ENCODE peak calls at places on chromosomes 5 and 9, in five cellular contexts. One of them, this sample, is unnamed.

GRCh38 chr5:83294246-83294645 is 177.3 kb upstream of the VCAN start:
- DNase-seq in astrocyte of the spinal cord: no peak
- DNase-seq in upper lobe of right lung: no peak
- DNase-seq in hypothalamus: no peak
- DNase-seq in GM12891: no peak
- DNase-seq in this sample: no peak

GRCh38 chr9:76687861-76688374 is 76.3 kb upstream of the PCA3 start:
- DNase-seq in astrocyte of the spinal cord: peak
- DNase-seq in upper lobe of right lung: no peak
- DNase-seq in hypothalamus: no peak
- DNase-seq in GM12891: no peak
- DNase-seq in this sample: no peak

GRCh38 chr5:57366744-57367143 is 115.9 kb downstream of the ACTBL2 start:
- DNase-seq in astrocyte of the spinal cord: no peak
- DNase-seq in upper lobe of right lung: no peak
- DNase-seq in hypothalamus: no peak
- DNase-seq in GM12891: no peak
- DNase-seq in this sample: no peak

GRCh38 chr5:74641014-74641777 is 668 bp upstream of the ENC1 start:
- DNase-seq in astrocyte of the spinal cord: peak
- DNase-seq in upper lobe of right lung: peak
- DNase-seq in hypothalamus: peak
- DNase-seq in GM12891: no peak
- DNase-seq in this sample: peak

GRCh38 chr9:81562221-81563019 is 126.9 kb downstream of the TLE1 start:
- DNase-seq in astrocyte of the spinal cord: peak
- DNase-seq in upper lobe of right lung: no peak
- DNase-seq in hypothalamus: no peak
- DNase-seq in GM12891: no peak
- DNase-seq in this sample: no peak

GRCh38 chr5:33470544-33470943 is 29.8 kb downstream of the TARS1 start:
- DNase-seq in astrocyte of the spinal cord: peak
- DNase-seq in upper lobe of right lung: no peak
- DNase-seq in hypothalamus: no peak
- DNase-seq in GM12891: no peak
- DNase-seq in this sample: no peak

GRCh38 chr5:157651623-157652376 is 438 bp downstream of the SOX30 start:
- DNase-seq in astrocyte of the spinal cord: peak
- DNase-seq in upper lobe of right lung: peak
- DNase-seq in hypothalamus: no peak
- DNase-seq in GM12891: peak
- DNase-seq in this sample: no peak

GRCh38 chr5:151696470-151697061 is 9.9 kb upstream of the SPARC start:
- DNase-seq in astrocyte of the spinal cord: peak
- DNase-seq in upper lobe of right lung: no peak
- DNase-seq in hypothalamus: no peak
- DNase-seq in GM12891: no peak
- DNase-seq in this sample: no peak

GRCh38 chr9:33676746-33677505 is 118.4 kb upstream of the PRSS3 start:
- DNase-seq in astrocyte of the spinal cord: peak
- DNase-seq in upper lobe of right lung: peak
- DNase-seq in hypothalamus: peak
- DNase-seq in GM12891: peak
- DNase-seq in this sample: no peak

GRCh38 chr9:124730772-124731171 is 40.3 kb downstream of the NR6A1 start:
- DNase-seq in astrocyte of the spinal cord: no peak
- DNase-seq in upper lobe of right lung: no peak
- DNase-seq in hypothalamus: no peak
- DNase-seq in GM12891: no peak
- DNase-seq in this sample: no peak

GRCh38 chr9:135567311-135567710 is 5.8 kb downstream of the PAEP start:
- DNase-seq in astrocyte of the spinal cord: no peak
- DNase-seq in upper lobe of right lung: no peak
- DNase-seq in hypothalamus: no peak
- DNase-seq in GM12891: no peak
- DNase-seq in this sample: no peak

GRCh38 chr5:173333900-173334685 is 5.9 kb upstream of the STC2 start:
- DNase-seq in astrocyte of the spinal cord: peak
- DNase-seq in upper lobe of right lung: no peak
- DNase-seq in hypothalamus: no peak
- DNase-seq in GM12891: no peak
- DNase-seq in this sample: no peak

GRCh38 chr5:18043344-18043743 is 409.1 kb downstream of the TAF11L14 start:
- DNase-seq in astrocyte of the spinal cord: no peak
- DNase-seq in upper lobe of right lung: no peak
- DNase-seq in hypothalamus: no peak
- DNase-seq in GM12891: no peak
- DNase-seq in this sample: no peak

GRCh38 chr9:118230319-118230718 is 526.1 kb downstream of the TLR4 start:
- DNase-seq in astrocyte of the spinal cord: peak
- DNase-seq in upper lobe of right lung: no peak
- DNase-seq in hypothalamus: no peak
- DNase-seq in GM12891: no peak
- DNase-seq in this sample: no peak

GRCh38 chr9:28207657-28208056 is 634.4 kb upstream of the C9orf72 start:
- DNase-seq in astrocyte of the spinal cord: no peak
- DNase-seq in upper lobe of right lung: no peak
- DNase-seq in hypothalamus: no peak
- DNase-seq in GM12891: no peak
- DNase-seq in this sample: no peak

GRCh38 chr5:123754903-123755302 is 242.9 kb downstream of the CSNK1G3 start:
- DNase-seq in astrocyte of the spinal cord: peak
- DNase-seq in upper lobe of right lung: no peak
- DNase-seq in hypothalamus: no peak
- DNase-seq in GM12891: no peak
- DNase-seq in this sample: no peak

GRCh38 chr9:117718701-117719100 is 14.5 kb downstream of the TLR4 start:
- DNase-seq in astrocyte of the spinal cord: no peak
- DNase-seq in upper lobe of right lung: no peak
- DNase-seq in hypothalamus: no peak
- DNase-seq in GM12891: no peak
- DNase-seq in this sample: no peak

GRCh38 chr5:112012112-112012511 is 255.1 kb upstream of the NREP start:
- DNase-seq in astrocyte of the spinal cord: peak
- DNase-seq in upper lobe of right lung: no peak
- DNase-seq in hypothalamus: peak
- DNase-seq in GM12891: no peak
- DNase-seq in this sample: no peak

GRCh38 chr5:17190242-17190778 is 27.1 kb upstream of the BASP1 start:
- DNase-seq in astrocyte of the spinal cord: peak
- DNase-seq in upper lobe of right lung: no peak
- DNase-seq in hypothalamus: no peak
- DNase-seq in GM12891: no peak
- DNase-seq in this sample: peak

GRCh38 chr9:87644659-87645058 is 81.3 kb upstream of the CTSL start:
- DNase-seq in astrocyte of the spinal cord: no peak
- DNase-seq in upper lobe of right lung: no peak
- DNase-seq in hypothalamus: no peak
- DNase-seq in GM12891: no peak
- DNase-seq in this sample: no peak

GRCh38 chr9:93380410-93381060 is 71.0 kb upstream of the FAM120A start:
- DNase-seq in astrocyte of the spinal cord: no peak
- DNase-seq in upper lobe of right lung: no peak
- DNase-seq in hypothalamus: no peak
- DNase-seq in GM12891: no peak
- DNase-seq in this sample: no peak

GRCh38 chr9:84953797-84954695 is 284.5 kb downstream of the NTRK2 start:
- DNase-seq in astrocyte of the spinal cord: peak
- DNase-seq in upper lobe of right lung: peak
- DNase-seq in hypothalamus: peak
- DNase-seq in GM12891: peak
- DNase-seq in this sample: peak

GRCh38 chr9:134458111-134458845 is 132.0 kb downstream of the RXRA start:
- DNase-seq in astrocyte of the spinal cord: peak
- DNase-seq in upper lobe of right lung: no peak
- DNase-seq in hypothalamus: no peak
- DNase-seq in GM12891: no peak
- DNase-seq in this sample: no peak

GRCh38 chr5:125311743-125312142 is 565.3 kb upstream of the ZNF608 start:
- DNase-seq in astrocyte of the spinal cord: peak
- DNase-seq in upper lobe of right lung: no peak
- DNase-seq in hypothalamus: no peak
- DNase-seq in GM12891: no peak
- DNase-seq in this sample: no peak